ENCODE peak calls at places on chromosomes 5 and 9, in six cellular contexts. L is HL-60, A is IMR-90, E is GM12865, B is right atrium auricular region, W is fibroblast of pulmonary artery. M is an unnamed sample.

GRCh38 chr9:111949919-111950318 is 53.3 kb downstream of the UGCG start:
- DNase-seq in A (peak; percentile 55), W (peak; percentile 54), E (no peak), L (no peak), B (no peak), M (no peak)

GRCh38 chr5:84229045-84229444 is 155.6 kb downstream of the EDIL3 start:
- DNase-seq in E (no peak), B (no peak), A (no peak), W (no peak), L (no peak), M (no peak)

GRCh38 chr9:35954942-35955546 is 2.9 kb downstream of the OR2S2 start:
- DNase-seq in E (peak; percentile 79), W (peak; percentile 92), A (peak; percentile 90), L (peak; percentile 48), B (no peak), M (no peak)

GRCh38 chr5:179228341-179229121 is 116.7 kb downstream of the ADAMTS2 start:
- DNase-seq in B (no peak), W (no peak), A (no peak), E (no peak), L (no peak), M (peak; percentile 69)

GRCh38 chr5:173618927-173619519 is 2.6 kb upstream of the BOD1 start:
- DNase-seq in E (peak; percentile 74), A (peak; percentile 58), B (no peak), L (peak; percentile 49), W (peak; percentile 75), M (no peak)

GRCh38 chr5:52838306-52839015 is 50.7 kb downstream of the ITGA1 start:
- DNase-seq in A (peak; percentile 76), W (no peak), B (no peak), E (no peak), L (no peak), M (no peak)

GRCh38 chr5:138178516-138179276 is at the start of the genes BRD8 and KIF20A:
- DNase-seq in L (peak; percentile 94), B (peak; percentile 98), A (peak; percentile 94), W (peak; percentile 96), E (peak; percentile 96), M (peak; percentile 95)

GRCh38 chr5:57586649-57587048 is 104.0 kb upstream of the ACTBL2 start:
- DNase-seq in L (no peak), E (no peak), A (no peak), B (no peak), W (no peak), M (no peak)

GRCh38 chr5:1796371-1797108 is 3.1 kb downstream of the MRPL36 start:
- DNase-seq in L (no peak), B (no peak), A (no peak), E (no peak), W (no peak), M (no peak)

GRCh38 chr9:99822096-99822595 is 461 bp downstream of the NR4A3 start:
- DNase-seq in L (peak; percentile 21), A (no peak), W (no peak), E (peak; percentile 33), B (no peak), M (no peak)

GRCh38 chr9:9003184-9003583 is 1203.6 kb upstream of the DMAC1 start:
- DNase-seq in B (no peak), E (no peak), L (no peak), A (no peak), W (peak; percentile 1), M (no peak)

GRCh38 chr9:6230037-6230778 is 14.6 kb downstream of the IL33 start:
- DNase-seq in W (peak; percentile 79), A (peak; percentile 28), B (no peak), L (no peak), E (no peak), M (no peak)

GRCh38 chr5:74622122-74622521 is 18.4 kb downstream of the ENC1 start:
- DNase-seq in B (no peak), W (no peak), L (no peak), E (peak; percentile 53), A (no peak), M (no peak)

GRCh38 chr5:133015466-133015865 is 10.9 kb downstream of the ZCCHC10 start:
- DNase-seq in E (no peak), W (no peak), B (no peak), L (no peak), A (no peak), M (no peak)

GRCh38 chr5:180823938-180824629 is 21.5 kb upstream of the MGAT1 start:
- DNase-seq in W (no peak), B (no peak), L (no peak), A (no peak), E (no peak), M (no peak)

GRCh38 chr9:128203024-128203841 is at the start of gene DNM1:
- DNase-seq in A (peak; percentile 54), L (peak; percentile 52), B (no peak), W (peak; percentile 60), E (peak; percentile 66), M (peak; percentile 75)

GRCh38 chr9:114077162-114077837 is 800 bp downstream of the AMBP start:
- DNase-seq in W (no peak), A (no peak), L (no peak), E (no peak), B (no peak), M (no peak)

GRCh38 chr5:166165600-166165999 is 2125.8 kb upstream of the WWC1 start:
- DNase-seq in L (no peak), E (no peak), A (no peak), W (peak; percentile 0), B (no peak), M (no peak)

GRCh38 chr9:89975024-89975423 is 370.2 kb downstream of the GADD45G start:
- DNase-seq in W (no peak), A (no peak), B (no peak), E (no peak), L (no peak), M (no peak)

GRCh38 chr9:89982016-89982415 is 377.2 kb downstream of the GADD45G start:
- DNase-seq in W (no peak), L (no peak), B (no peak), A (no peak), E (no peak), M (no peak)

GRCh38 chr9:89974582-89974981 is 369.8 kb downstream of the GADD45G start:
- DNase-seq in L (no peak), A (no peak), W (no peak), B (no peak), E (no peak), M (no peak)

GRCh38 chr9:89975586-89975985 is 370.8 kb downstream of the GADD45G start:
- DNase-seq in L (no peak), A (no peak), W (no peak), E (no peak), B (no peak), M (no peak)

GRCh38 chr9:89978185-89978584 is 373.4 kb downstream of the GADD45G start:
- DNase-seq in A (peak; percentile 21), B (no peak), E (no peak), L (no peak), W (no peak), M (no peak)
- TF ChIP-seq CTCF in A (no peak), B (peak; percentile 61), E (no peak), L (no peak), W (peak; percentile 12), M (peak; percentile 12)

DNA sequence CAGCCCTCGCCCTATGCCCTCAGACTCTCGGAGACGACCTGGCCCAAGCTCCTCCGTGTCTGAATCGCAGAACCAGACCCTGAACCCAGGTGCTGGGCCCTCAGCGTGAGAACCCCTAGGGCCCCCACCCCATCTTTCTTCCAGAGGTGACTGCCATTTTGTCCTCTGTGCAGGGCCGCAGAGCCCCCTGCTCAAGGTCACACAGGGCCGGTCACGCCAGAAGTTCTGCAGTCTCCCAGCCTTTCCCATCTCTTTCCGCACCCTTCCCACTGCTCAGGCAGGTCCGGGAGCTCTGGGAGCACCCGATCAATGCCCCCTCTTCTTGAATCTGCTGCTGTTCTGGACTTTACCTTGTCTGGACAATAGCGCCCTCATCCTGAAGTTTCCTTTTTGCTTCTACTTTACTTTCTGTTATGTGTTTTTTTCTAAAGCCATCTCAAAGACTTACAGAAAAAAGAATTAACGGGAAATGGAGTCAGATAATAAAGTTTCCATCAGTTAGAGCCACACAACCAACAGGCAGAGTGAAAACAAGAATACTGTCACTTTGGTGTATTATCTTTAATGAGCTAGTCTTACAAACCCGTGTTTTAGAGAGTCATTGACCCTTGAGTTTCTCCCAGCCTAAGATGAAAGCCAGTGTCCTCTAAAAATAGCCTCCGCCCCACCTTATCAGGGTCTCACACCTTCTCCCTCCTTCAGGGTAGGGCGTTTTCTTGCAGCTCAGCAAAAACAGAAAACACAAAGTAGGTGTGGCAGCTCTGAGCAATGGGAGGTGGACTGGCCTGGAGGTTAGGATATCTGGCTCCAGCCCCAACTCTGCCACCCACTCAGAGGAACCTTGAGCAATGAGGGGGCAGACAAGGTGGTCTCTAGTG is 1.8 kb downstream of the TMOD1 start:
- DNase-seq in L (no peak), A (no peak), B (no peak), W (no peak), E (peak; percentile 50), M (no peak)
- TF ChIP-seq CTCF in L (no peak), A (no peak), B (peak; percentile 30), W (no peak), E (peak; percentile 12), M (no peak)

GRCh38 chr5:38008198-38008597 is 168.4 kb upstream of the GDNF start:
- DNase-seq in W (no peak), B (no peak), A (no peak), E (no peak), L (no peak), M (no peak)

GRCh38 chr5:38013107-38013506 is 173.3 kb upstream of the GDNF start:
- DNase-seq in W (no peak), B (no peak), A (no peak), E (no peak), L (no peak), M (no peak)

GRCh38 chr5:38011641-38012188 is 171.9 kb upstream of the GDNF start:
- DNase-seq in E (no peak), W (no peak), A (no peak), B (no peak), L (no peak), M (no peak)

GRCh38 chr5:38009754-38010386 is 170.0 kb upstream of the GDNF start:
- DNase-seq in A (no peak), L (no peak), W (no peak), B (no peak), E (no peak), M (no peak)
- TF ChIP-seq CTCF in A (no peak), L (no peak), W (no peak), B (no peak), E (no peak), M (no peak)

GRCh38 chr9:107969141-107969540 is 479.6 kb upstream of the KLF4 start:
- DNase-seq in B (no peak), A (no peak), E (no peak), W (no peak), L (no peak), M (no peak)

GRCh38 chr9:107973451-107973850 is 483.9 kb upstream of the KLF4 start:
- DNase-seq in A (no peak), L (no peak), B (no peak), E (no peak), W (no peak), M (no peak)

GRCh38 chr9:107975426-107976010 is 485.9 kb upstream of the KLF4 start:
- DNase-seq in E (no peak), B (no peak), A (no peak), W (peak; percentile 35), L (no peak), M (no peak)

GRCh38 chr9:107969727-107970126 is 480.2 kb upstream of the KLF4 start:
- DNase-seq in E (no peak), B (no peak), A (no peak), L (no peak), W (no peak), M (no peak)

DNA sequence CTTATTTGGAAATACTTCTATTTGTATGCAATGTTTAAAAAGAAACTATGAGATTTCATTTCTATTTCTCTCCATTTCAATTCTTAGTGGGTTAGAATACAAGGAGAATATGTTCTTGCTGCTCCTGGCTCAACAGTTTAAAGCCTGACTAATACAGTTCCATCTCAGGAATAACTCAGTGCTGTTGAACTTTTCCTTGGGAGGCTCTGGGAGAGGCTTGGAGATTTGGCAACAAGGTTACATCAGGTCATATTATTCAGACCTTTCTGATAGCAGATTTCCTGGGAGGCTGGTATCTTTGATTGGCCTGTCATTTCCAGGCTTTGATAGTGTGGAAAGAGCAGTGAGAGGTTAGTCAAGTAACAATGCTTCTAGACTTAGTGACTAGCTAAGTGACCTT is 481.7 kb upstream of the KLF4 start:
- DNase-seq in L (no peak), A (no peak), B (no peak), E (no peak), W (peak; percentile 24), M (no peak)
- TF ChIP-seq CTCF in L (no peak), A (no peak), B (no peak), E (no peak), W (no peak), M (no peak)